ENCODE peak calls at places on chromosomes 12 and 14, in nine cellular contexts. One of them, this sample, is unnamed. For H3K27me3 and H3K36me3, the result is how much of the 10 kb centered on the place peaks cover.

GRCh38 chr12:4107436-4107878 is 166.1 kb upstream of the CCND2 start:
- DNase-seq in GM23248: peak
- DNase-seq in heart left ventricle: peak
- DNase-seq in suprapubic skin: no peak
- DNase-seq in aorta: no peak
- DNase-seq in transverse colon: peak
- DNase-seq in ovary: no peak
- DNase-seq in neuronal stem cell: no peak
- DNase-seq in upper lobe of right lung: no peak
- DNase-seq in this sample: peak

GRCh38 chr14:73757876-73758391 is 43.8 kb upstream of the PNMA1 start:
- DNase-seq in GM23248: peak
- DNase-seq in heart left ventricle: no peak
- DNase-seq in suprapubic skin: no peak
- DNase-seq in aorta: no peak
- DNase-seq in transverse colon: no peak
- DNase-seq in ovary: no peak
- DNase-seq in neuronal stem cell: no peak
- DNase-seq in upper lobe of right lung: no peak
- DNase-seq in this sample: peak

GRCh38 chr12:115700896-115701465 is 576.5 kb downstream of the MED13L start:
- DNase-seq in GM23248: no peak
- DNase-seq in heart left ventricle: no peak
- DNase-seq in suprapubic skin: no peak
- DNase-seq in aorta: no peak
- DNase-seq in transverse colon: no peak
- DNase-seq in ovary: no peak
- DNase-seq in neuronal stem cell: no peak
- DNase-seq in upper lobe of right lung: no peak
- DNase-seq in this sample: no peak

GRCh38 chr14:100827751-100828447 is 2.0 kb downstream of the MEG3 start:
- DNase-seq in GM23248: peak
- DNase-seq in heart left ventricle: no peak
- DNase-seq in suprapubic skin: no peak
- DNase-seq in aorta: no peak
- DNase-seq in transverse colon: no peak
- DNase-seq in ovary: peak
- DNase-seq in neuronal stem cell: no peak
- DNase-seq in upper lobe of right lung: no peak
- DNase-seq in this sample: peak

GRCh38 chr12:61915420-61915819 is 344.8 kb upstream of the USP15 start:
- DNase-seq in GM23248: no peak
- DNase-seq in heart left ventricle: no peak
- DNase-seq in suprapubic skin: no peak
- DNase-seq in aorta: no peak
- DNase-seq in transverse colon: no peak
- DNase-seq in ovary: no peak
- DNase-seq in neuronal stem cell: no peak
- DNase-seq in upper lobe of right lung: no peak
- DNase-seq in this sample: no peak

GRCh38 chr14:61264022-61264571 is 17.0 kb downstream of the TMEM30B start:
- DNase-seq in GM23248: no peak
- DNase-seq in heart left ventricle: no peak
- DNase-seq in suprapubic skin: no peak
- DNase-seq in aorta: no peak
- DNase-seq in transverse colon: no peak
- DNase-seq in ovary: no peak
- DNase-seq in neuronal stem cell: no peak
- DNase-seq in upper lobe of right lung: no peak
- DNase-seq in this sample: no peak

GRCh38 chr12:119803391-119803791 is 73.7 kb downstream of the CIT start:
- DNase-seq in GM23248: peak
- DNase-seq in heart left ventricle: no peak
- DNase-seq in suprapubic skin: no peak
- DNase-seq in aorta: no peak
- DNase-seq in transverse colon: no peak
- DNase-seq in ovary: no peak
- DNase-seq in neuronal stem cell: peak
- DNase-seq in upper lobe of right lung: no peak
- DNase-seq in this sample: peak

GRCh38 chr14:94689218-94689984 is 77.2 kb downstream of the SERPINA3 start:
- DNase-seq in GM23248: peak
- DNase-seq in heart left ventricle: peak
- DNase-seq in suprapubic skin: peak
- DNase-seq in aorta: peak
- DNase-seq in transverse colon: peak
- DNase-seq in ovary: peak
- DNase-seq in neuronal stem cell: peak
- DNase-seq in upper lobe of right lung: peak
- DNase-seq in this sample: peak

GRCh38 chr14:34220921-34221320 is 241.1 kb downstream of the SPTSSA start:
- DNase-seq in GM23248: no peak
- DNase-seq in heart left ventricle: no peak
- DNase-seq in suprapubic skin: no peak
- DNase-seq in aorta: no peak
- DNase-seq in transverse colon: no peak
- DNase-seq in ovary: no peak
- DNase-seq in neuronal stem cell: no peak
- DNase-seq in upper lobe of right lung: no peak
- DNase-seq in this sample: no peak

GRCh38 chr12:4037747-4038312 is 164.6 kb upstream of the PARP11 start:
- DNase-seq in GM23248: peak
- DNase-seq in heart left ventricle: peak
- DNase-seq in suprapubic skin: no peak
- DNase-seq in aorta: no peak
- DNase-seq in transverse colon: peak
- DNase-seq in ovary: peak
- DNase-seq in neuronal stem cell: no peak
- DNase-seq in upper lobe of right lung: no peak
- DNase-seq in this sample: peak

GRCh38 chr14:26730929-26731618 is 133.2 kb upstream of the NOVA1 start:
- DNase-seq in GM23248: peak
- DNase-seq in heart left ventricle: no peak
- DNase-seq in suprapubic skin: no peak
- DNase-seq in aorta: peak
- DNase-seq in transverse colon: no peak
- DNase-seq in ovary: no peak
- DNase-seq in neuronal stem cell: peak
- DNase-seq in upper lobe of right lung: no peak
- DNase-seq in this sample: peak

GRCh38 chr12:26694402-26694801 is 138.6 kb downstream of the ITPR2 start:
- DNase-seq in GM23248: no peak
- DNase-seq in heart left ventricle: no peak
- DNase-seq in suprapubic skin: no peak
- DNase-seq in aorta: no peak
- DNase-seq in transverse colon: no peak
- DNase-seq in ovary: no peak
- DNase-seq in neuronal stem cell: no peak
- DNase-seq in upper lobe of right lung: no peak
- DNase-seq in this sample: no peak

GRCh38 chr14:32588448-32589320 is 259.6 kb downstream of the AKAP6 start:
- DNase-seq in GM23248: peak
- DNase-seq in heart left ventricle: no peak
- DNase-seq in suprapubic skin: no peak
- DNase-seq in aorta: no peak
- DNase-seq in transverse colon: no peak
- DNase-seq in ovary: no peak
- DNase-seq in neuronal stem cell: peak
- DNase-seq in upper lobe of right lung: no peak
- DNase-seq in this sample: peak

GRCh38 chr14:94918896-94919295 is 149.0 kb upstream of the GSC start:
- DNase-seq in GM23248: peak
- DNase-seq in heart left ventricle: no peak
- DNase-seq in suprapubic skin: no peak
- DNase-seq in aorta: no peak
- DNase-seq in transverse colon: peak
- DNase-seq in ovary: no peak
- DNase-seq in neuronal stem cell: no peak
- DNase-seq in upper lobe of right lung: no peak
- DNase-seq in this sample: no peak

GRCh38 chr12:55925870-55926737 is 1.6 kb downstream of the PYM1 start:
- DNase-seq in GM23248: peak
- DNase-seq in heart left ventricle: no peak
- DNase-seq in suprapubic skin: no peak
- DNase-seq in aorta: no peak
- DNase-seq in transverse colon: no peak
- DNase-seq in ovary: no peak
- DNase-seq in neuronal stem cell: no peak
- DNase-seq in upper lobe of right lung: no peak
- DNase-seq in this sample: no peak

GRCh38 chr14:50410921-50411320 is 14.2 kb upstream of the CDKL1 start:
- DNase-seq in GM23248: peak
- DNase-seq in heart left ventricle: no peak
- DNase-seq in suprapubic skin: no peak
- DNase-seq in aorta: no peak
- DNase-seq in transverse colon: no peak
- DNase-seq in ovary: no peak
- DNase-seq in neuronal stem cell: no peak
- DNase-seq in upper lobe of right lung: no peak
- DNase-seq in this sample: no peak

GRCh38 chr12:55876110-55876509 is 33.4 kb upstream of the MMP19 start:
- DNase-seq in GM23248: no peak
- DNase-seq in heart left ventricle: no peak
- DNase-seq in suprapubic skin: no peak
- DNase-seq in aorta: no peak
- DNase-seq in transverse colon: no peak
- DNase-seq in ovary: no peak
- DNase-seq in neuronal stem cell: no peak
- DNase-seq in upper lobe of right lung: no peak
- DNase-seq in this sample: no peak

GRCh38 chr14:92425101-92425500 is 88.5 kb upstream of the RIN3 start:
- DNase-seq in GM23248: peak
- DNase-seq in heart left ventricle: no peak
- DNase-seq in suprapubic skin: no peak
- DNase-seq in aorta: no peak
- DNase-seq in transverse colon: no peak
- DNase-seq in ovary: no peak
- DNase-seq in neuronal stem cell: no peak
- DNase-seq in upper lobe of right lung: no peak
- DNase-seq in this sample: no peak

DNA sequence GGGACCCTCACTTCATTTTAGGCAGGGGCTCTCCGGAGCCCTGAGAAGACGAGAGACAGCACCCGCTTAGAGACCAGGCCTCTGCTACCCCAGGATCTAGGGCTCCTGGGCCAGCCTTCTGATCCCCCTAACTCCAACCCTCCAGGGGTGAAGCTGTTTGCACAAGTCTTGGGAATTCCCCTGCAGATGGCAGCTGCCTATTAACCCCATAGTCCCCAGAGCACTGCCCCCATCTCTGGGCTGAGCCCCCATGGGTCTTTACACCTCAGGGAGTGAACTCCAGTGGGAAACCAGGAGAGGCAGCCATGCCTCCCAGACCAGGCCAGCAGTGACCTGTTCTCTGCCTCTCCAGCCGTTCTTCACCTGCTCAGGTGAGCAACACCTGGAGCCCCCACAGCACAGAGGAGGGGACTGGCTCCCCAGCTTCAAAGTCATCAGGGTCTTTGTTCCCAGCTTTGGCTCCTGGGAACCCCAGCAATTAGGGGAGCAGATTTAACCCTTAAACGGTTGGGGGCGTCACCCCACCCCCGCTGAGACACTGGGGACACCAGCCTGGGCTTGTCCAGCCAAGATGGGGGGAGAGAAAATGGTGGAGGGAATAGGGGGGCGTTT is 2.3 kb downstream of the WNT10B start:
- DNase-seq in GM23248: no peak
- DNase-seq in heart left ventricle: no peak
- DNase-seq in suprapubic skin: no peak
- DNase-seq in aorta: no peak
- DNase-seq in transverse colon: no peak
- DNase-seq in ovary: no peak
- DNase-seq in neuronal stem cell: no peak
- DNase-seq in upper lobe of right lung: no peak
- DNase-seq in this sample: peak
- H3K4me3 ChIP-seq in GM23248: no peak
- H3K4me3 ChIP-seq in heart left ventricle: no peak
- H3K4me3 ChIP-seq in suprapubic skin: peak
- H3K4me3 ChIP-seq in aorta: no peak
- H3K4me3 ChIP-seq in transverse colon: no peak
- H3K4me3 ChIP-seq in ovary: no peak
- H3K4me3 ChIP-seq in neuronal stem cell: no peak
- H3K4me3 ChIP-seq in upper lobe of right lung: no peak
- H3K4me3 ChIP-seq in this sample: no peak

DNA sequence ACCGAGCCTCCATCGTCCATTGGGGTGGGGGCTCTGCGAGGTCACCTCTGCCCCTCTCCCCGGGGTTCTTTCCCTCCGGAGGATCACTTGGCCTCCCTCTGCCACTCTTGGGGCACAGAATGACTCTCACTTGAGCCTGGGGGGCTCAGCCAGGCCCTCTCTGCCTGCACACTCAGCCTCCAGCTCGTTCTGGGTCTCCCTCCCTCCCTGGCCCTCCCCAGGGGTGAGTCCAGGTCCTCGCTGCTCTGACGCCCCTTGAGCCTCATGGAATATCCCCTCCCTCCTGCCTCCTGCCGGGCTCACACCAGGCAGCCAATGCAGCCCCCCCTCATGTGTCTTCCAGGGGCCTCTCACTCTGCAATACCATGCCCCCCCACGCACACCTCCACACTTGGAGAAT is 17.7 kb upstream of the SFSWAP start:
- DNase-seq in GM23248: no peak
- DNase-seq in heart left ventricle: no peak
- DNase-seq in suprapubic skin: no peak
- DNase-seq in aorta: no peak
- DNase-seq in transverse colon: no peak
- DNase-seq in ovary: no peak
- DNase-seq in neuronal stem cell: no peak
- DNase-seq in upper lobe of right lung: no peak
- DNase-seq in this sample: peak
- H3K27me3 ChIP-seq in GM23248: under half
- H3K27me3 ChIP-seq in heart left ventricle: under half
- H3K27me3 ChIP-seq in suprapubic skin: under half
- H3K27me3 ChIP-seq in aorta: under half
- H3K27me3 ChIP-seq in transverse colon: under half
- H3K27me3 ChIP-seq in ovary: under half
- H3K27me3 ChIP-seq in neuronal stem cell: under half
- H3K27me3 ChIP-seq in upper lobe of right lung: under half
- H3K27me3 ChIP-seq in this sample: under half

DNA sequence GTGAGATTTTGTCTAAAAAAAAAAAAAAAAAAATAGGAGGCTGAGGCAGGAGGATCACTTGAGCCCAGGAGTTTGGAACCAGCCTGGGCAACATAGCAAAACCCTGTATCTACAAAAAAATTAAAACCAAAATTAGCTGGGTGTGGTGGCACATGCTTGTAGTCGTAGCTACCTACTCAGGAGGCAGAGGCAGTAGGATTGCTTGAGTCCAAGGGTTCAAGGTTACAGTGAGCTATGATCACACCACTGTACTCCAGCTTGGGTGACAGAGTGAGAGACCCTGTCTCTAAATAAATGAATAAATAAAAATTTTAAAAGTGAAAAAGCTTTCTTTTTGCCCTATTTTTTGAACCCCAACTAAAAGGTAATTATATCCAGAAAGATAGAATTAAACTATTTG is 113.6 kb downstream of the PEBP1 start:
- DNase-seq in GM23248: no peak
- DNase-seq in heart left ventricle: no peak
- DNase-seq in suprapubic skin: no peak
- DNase-seq in aorta: no peak
- DNase-seq in transverse colon: no peak
- DNase-seq in ovary: no peak
- DNase-seq in neuronal stem cell: no peak
- DNase-seq in upper lobe of right lung: no peak
- DNase-seq in this sample: no peak
- H3K36me3 ChIP-seq in GM23248: under half
- H3K36me3 ChIP-seq in heart left ventricle: under half
- H3K36me3 ChIP-seq in suprapubic skin: under half
- H3K36me3 ChIP-seq in aorta: under half
- H3K36me3 ChIP-seq in transverse colon: under half
- H3K36me3 ChIP-seq in ovary: under half
- H3K36me3 ChIP-seq in neuronal stem cell: under half
- H3K36me3 ChIP-seq in upper lobe of right lung: under half
- H3K36me3 ChIP-seq in this sample: under half

GRCh38 chr14:23883684-23884540 is 69.7 kb upstream of the DHRS4 start:
- DNase-seq in GM23248: no peak
- DNase-seq in heart left ventricle: no peak
- DNase-seq in suprapubic skin: no peak
- DNase-seq in aorta: no peak
- DNase-seq in transverse colon: no peak
- DNase-seq in ovary: no peak
- DNase-seq in neuronal stem cell: no peak
- DNase-seq in upper lobe of right lung: no peak
- DNase-seq in this sample: peak
- H3K4me3 ChIP-seq in GM23248: no peak
- H3K4me3 ChIP-seq in heart left ventricle: no peak
- H3K4me3 ChIP-seq in suprapubic skin: no peak
- H3K4me3 ChIP-seq in aorta: no peak
- H3K4me3 ChIP-seq in transverse colon: no peak
- H3K4me3 ChIP-seq in ovary: no peak
- H3K4me3 ChIP-seq in neuronal stem cell: no peak
- H3K4me3 ChIP-seq in upper lobe of right lung: no peak
- H3K4me3 ChIP-seq in this sample: no peak